ENCODE peak calls at places on chromosomes 13 and 19, in four cellular contexts. R, H, U and P are unnamed samples.

GRCh38 chr19:6728346-6728745 is 7.9 kb upstream of the C3 start:
- DNase-seq in R (no peak), H (no peak), U (no peak), P (no peak)

GRCh38 chr19:1466018-1466460 is 13.0 kb downstream of the C19orf25 start:
- DNase-seq in R (no peak), H (peak; percentile 63), U (no peak), P (no peak)

GRCh38 chr19:33373701-33374405 is at the start of gene CEBPG:
- DNase-seq in R (peak; percentile 79), H (peak; percentile 59), U (no peak), P (no peak)

GRCh38 chr13:97256343-97256783 is 34.2 kb downstream of the MBNL2 start:
- DNase-seq in R (peak; percentile 38), H (no peak), U (peak; percentile 85), P (peak; percentile 98)

GRCh38 chr19:6357174-6357573 is 4.2 kb upstream of the CLPP start:
- DNase-seq in R (no peak), H (no peak), U (no peak), P (no peak)

GRCh38 chr13:97977982-97978381 is 24.5 kb downstream of the IPO5 start:
- DNase-seq in R (no peak), H (no peak), U (no peak), P (no peak)

GRCh38 chr13:39455534-39456175 is 147.3 kb downstream of the LHFPL6 start:
- DNase-seq in R (no peak), H (no peak), U (no peak), P (no peak)

GRCh38 chr19:1647664-1648155 is 4.7 kb downstream of the TCF3 start:
- DNase-seq in R (no peak), H (no peak), U (no peak), P (no peak)

GRCh38 chr19:28435551-28436261 is 777.2 kb downstream of the UQCRFS1 start:
- DNase-seq in R (no peak), H (no peak), U (no peak), P (no peak)

GRCh38 chr13:104286566-104287290 is 1220.5 kb upstream of the SLC10A2 start:
- DNase-seq in R (no peak), H (no peak), U (no peak), P (no peak)

GRCh38 chr13:31950121-31950810 is 81.3 kb upstream of the FRY start:
- DNase-seq in R (no peak), H (no peak), U (no peak), P (no peak)

GRCh38 chr13:114155923-114156883 is 22.9 kb upstream of the CFAP97D2 start:
- DNase-seq in R (no peak), H (no peak), U (no peak), P (no peak)

GRCh38 chr13:40876020-40876738 is 86.8 kb downstream of the SLC25A15 start:
- DNase-seq in R (no peak), H (no peak), U (no peak), P (no peak)

GRCh38 chr13:24247016-24247415 is 62.4 kb upstream of the C1QTNF9 start:
- DNase-seq in R (no peak), H (no peak), U (no peak), P (no peak)

GRCh38 chr13:79678100-79678499 is 197.1 kb downstream of the NDFIP2 start:
- DNase-seq in R (no peak), H (no peak), U (peak; percentile 24), P (no peak)

GRCh38 chr13:111139874-111140561 is 24.9 kb downstream of the ARHGEF7 start:
- DNase-seq in R (no peak), H (no peak), U (no peak), P (no peak)

GRCh38 chr13:112973577-112973951 is 4.5 kb downstream of the MCF2L start:
- DNase-seq in R (no peak), H (no peak), U (no peak), P (no peak)

GRCh38 chr13:108026671-108027410 is 188.5 kb downstream of the LIG4 start:
- DNase-seq in R (no peak), H (no peak), U (no peak), P (no peak)

GRCh38 chr19:18456974-18457373 is 19.0 kb upstream of the ISYNA1 start:
- DNase-seq in R (no peak), H (no peak), U (no peak), P (no peak)

GRCh38 chr19:13987101-13987890 is 18.8 kb downstream of the RFX1 start:
- DNase-seq in R (no peak), H (no peak), U (no peak), P (no peak)

GRCh38 chr19:51407631-51408131 is 9.8 kb downstream of the SIGLEC10 start:
- DNase-seq in R (peak; percentile 84), H (no peak), U (peak; percentile 74), P (peak; percentile 46)

GRCh38 chr19:23403581-23404324 is 8.5 kb upstream of the ZNF91 start:
- DNase-seq in R (no peak), H (no peak), U (peak; percentile 87), P (no peak)

GRCh38 chr19:29263305-29264080 is 50.5 kb upstream of the UQCRFS1 start:
- DNase-seq in R (peak; percentile 57), H (peak; percentile 91), U (peak; percentile 11), P (no peak)

GRCh38 chr13:44452418-44452817 is 78.8 kb downstream of the SERP2 start:
- DNase-seq in R (no peak), H (no peak), U (no peak), P (no peak)

GRCh38 chr19:33769208-33769607 is 27.5 kb upstream of the KCTD15 start:
- DNase-seq in R (no peak), H (no peak), U (no peak), P (no peak)

GRCh38 chr13:30616927-30617314 is 799 bp upstream of the USPL1 start:
- DNase-seq in R (peak; percentile 62), H (no peak), U (peak; percentile 90), P (peak; percentile 78)
- TF ChIP-seq SIN3A in R (no peak), H (no peak), U (no peak), P (no peak)

GRCh38 chr19:12065100-12065538 is 588 bp downstream of the ZNF844 start:
- DNase-seq in R (no peak), H (peak; percentile 63), U (no peak), P (no peak)
- TF ChIP-seq FOSL1 in R (no peak), H (no peak), U (no peak), P (no peak)

DNA sequence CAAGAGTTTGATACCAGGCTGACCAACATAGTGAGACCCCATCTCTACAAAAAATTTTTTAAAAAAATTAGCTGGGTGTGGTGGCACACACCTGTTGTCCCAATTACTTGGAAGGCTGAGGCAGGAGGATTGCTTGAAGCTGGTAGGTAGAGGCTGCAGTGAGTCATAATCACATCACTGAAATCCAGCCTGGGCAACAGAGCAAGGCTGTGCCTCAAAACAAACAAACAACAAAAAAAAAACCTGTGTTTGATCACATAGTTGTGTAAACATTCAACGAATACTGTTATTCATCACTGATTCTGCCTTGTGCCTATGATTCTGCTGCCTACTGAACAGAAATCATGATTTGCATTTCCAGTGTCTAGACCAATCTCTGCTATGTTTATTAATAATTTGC is 134.0 kb downstream of the TBC1D4 start:
- DNase-seq in R (no peak), H (no peak), U (no peak), P (no peak)
- TF ChIP-seq SIN3A in R (no peak), H (no peak), U (no peak), P (no peak)

GRCh38 chr13:36288794-36289391 is 8.7 kb downstream of the CCDC169 start:
- DNase-seq in R (no peak), H (no peak), U (no peak), P (no peak)

DNA sequence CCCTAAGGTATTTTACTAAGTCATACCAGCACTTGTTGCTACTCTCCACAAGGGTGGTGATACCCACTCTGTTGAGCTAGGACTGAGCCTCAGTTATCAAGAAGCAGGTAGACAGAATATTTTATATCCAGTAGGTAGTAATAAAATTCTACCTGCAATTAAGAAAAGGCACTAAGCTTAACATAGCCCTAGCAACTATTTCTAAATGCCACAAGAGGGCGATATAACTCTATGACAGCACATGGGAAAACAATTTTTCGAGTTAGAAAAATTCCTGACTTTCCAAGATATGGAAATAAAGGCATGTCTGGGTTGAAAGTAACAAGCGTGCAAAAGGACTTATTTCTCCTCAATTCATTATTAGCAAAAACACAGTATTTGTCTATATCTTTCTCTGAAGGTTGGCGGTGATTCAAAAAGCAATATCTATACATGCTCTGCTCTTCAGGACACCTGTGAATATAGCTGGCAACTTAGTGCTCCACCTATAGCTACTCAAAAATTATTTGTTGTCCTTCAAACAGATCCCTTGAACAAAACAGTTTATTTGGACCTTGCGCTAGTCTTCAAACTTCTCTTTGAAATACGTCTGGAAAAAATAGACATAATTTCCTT is 14.7 kb downstream of the CCDC169 start:
- DNase-seq in R (peak; percentile 14), H (no peak), U (peak; percentile 17), P (peak; percentile 2)
- TF ChIP-seq FOSL1 in R (no peak), H (no peak), U (no peak), P (no peak)